ENCODE peak calls at places on chromosome 20, in five cellular contexts. I, D, Y, L and W are unnamed samples.

GRCh38 chr20:62030834-62031434 is 34.7 kb downstream of the TAF4 start:
- DNase-seq in I (peak; percentile 26), D (no peak), Y (no peak), L (no peak), W (no peak)

GRCh38 chr20:25856256-25856884 is 159.7 kb upstream of the ZNF337 start:
- DNase-seq in I (no peak), D (no peak), Y (no peak), L (no peak), W (no peak)

GRCh38 chr20:37598101-37598530 is 70.4 kb upstream of the BLCAP start:
- DNase-seq in I (no peak), D (no peak), Y (no peak), L (no peak), W (no peak)

GRCh38 chr20:54727490-54727889 is 252.1 kb downstream of the DOK5 start:
- DNase-seq in I (no peak), D (no peak), Y (no peak), L (no peak), W (no peak)

GRCh38 chr20:31716818-31717477 is 5.7 kb downstream of the BCL2L1 start:
- DNase-seq in I (no peak), D (no peak), Y (peak; percentile 27), L (no peak), W (no peak)

GRCh38 chr20:33160681-33161080 is 7.3 kb upstream of the BPIFA2 start:
- DNase-seq in I (no peak), D (no peak), Y (no peak), L (no peak), W (no peak)

GRCh38 chr20:3613821-3614440 is 49.3 kb downstream of the GFRA4 start:
- DNase-seq in I (no peak), D (no peak), Y (no peak), L (no peak), W (peak; percentile 31)

GRCh38 chr20:51206032-51206662 is 183.2 kb upstream of the KCNG1 start:
- DNase-seq in I (no peak), D (no peak), Y (no peak), L (no peak), W (no peak)

DNA sequence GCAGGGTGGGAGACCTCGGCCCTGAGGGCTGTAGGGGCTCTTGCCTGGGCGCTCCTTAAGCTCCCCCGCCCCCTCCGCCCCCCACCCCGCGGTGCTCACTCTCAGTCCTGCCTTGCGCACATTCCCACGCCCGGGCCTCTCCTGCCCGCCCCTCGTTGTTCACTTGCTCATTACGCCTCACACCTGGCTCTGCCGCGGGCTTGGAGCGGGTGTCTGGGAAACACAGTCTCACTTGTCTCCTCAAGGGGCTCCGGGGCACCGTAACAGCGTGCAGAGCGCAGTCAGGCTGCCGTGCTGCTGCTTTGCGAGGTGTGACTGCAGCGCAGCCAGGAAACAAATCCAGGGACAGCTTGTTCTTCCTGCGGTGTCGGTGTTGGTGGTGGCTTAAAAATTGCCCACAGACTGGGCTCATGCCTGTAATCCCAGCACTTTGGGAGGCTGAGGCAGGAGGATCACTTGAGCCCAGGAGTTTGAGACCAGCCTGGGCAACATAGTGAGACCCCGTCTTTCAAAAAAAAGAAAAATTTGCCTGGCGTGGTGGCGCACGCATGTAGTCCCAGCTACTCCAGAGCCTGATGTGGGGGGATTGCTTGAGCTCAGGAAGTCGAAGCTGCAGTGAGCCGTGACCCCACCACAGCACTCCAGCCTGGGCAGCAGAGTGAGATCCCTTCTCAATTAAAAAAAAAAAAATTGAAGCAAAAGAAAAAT is 4.6 kb downstream of the NPBWR2 start:
- DNase-seq in I (peak; percentile 33), D (no peak), Y (peak; percentile 76), L (no peak), W (no peak)
- H3K4me3 ChIP-seq in I (peak overlapping the region; percentile 61), D (no peak overlapping the region), Y (peak overlapping the region; percentile 41), L (no peak overlapping the region), W (no peak overlapping the region)

GRCh38 chr20:50193851-50194830 is 3.5 kb downstream of the CEBPB start:
- DNase-seq in I (peak; percentile 76), D (no peak), Y (no peak), L (peak; percentile 43), W (peak; percentile 12)
- H3K4me3 ChIP-seq in I (peak overlapping the region; percentile 86), D (peak overlapping the region; percentile 56), Y (peak overlapping the region; percentile 89), L (peak overlapping the region; percentile 100), W (peak overlapping the region; percentile 63)

DNA sequence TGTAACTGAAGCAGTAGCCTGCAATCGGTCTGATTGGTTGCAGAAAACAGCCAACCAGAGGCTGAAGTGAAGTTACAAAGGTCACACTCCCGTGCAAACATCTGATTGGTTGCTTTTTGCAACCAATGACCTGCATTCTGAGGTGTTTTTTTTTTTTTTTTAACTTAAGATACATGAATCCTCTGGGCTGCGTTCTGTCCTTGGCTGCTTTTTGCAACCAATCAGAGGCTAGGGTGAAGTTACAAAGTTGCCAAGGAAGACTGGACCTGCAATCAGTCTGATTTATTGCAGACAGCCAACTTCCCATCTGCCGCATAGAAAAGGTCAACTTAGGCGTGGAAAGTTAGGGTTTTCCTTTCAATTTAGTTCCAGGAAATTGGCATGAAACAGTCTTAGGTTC is 292.9 kb downstream of the PLCB1 start:
- DNase-seq in I (no peak), D (no peak), Y (no peak), L (no peak), W (no peak)
- H3K4me3 ChIP-seq in I (no peak overlapping the region), D (no peak overlapping the region), Y (no peak overlapping the region), L (no peak overlapping the region), W (no peak overlapping the region)

GRCh38 chr20:64006490-64006889 is 25.6 kb downstream of the PRPF6 start:
- DNase-seq in I (no peak), D (no peak), Y (no peak), L (no peak), W (no peak)

GRCh38 chr20:64006902-64007301 is 26.0 kb downstream of the PRPF6 start:
- DNase-seq in I (no peak), D (no peak), Y (no peak), L (no peak), W (no peak)

GRCh38 chr20:64005394-64005793 is 24.5 kb downstream of the PRPF6 start:
- DNase-seq in I (no peak), D (no peak), Y (no peak), L (no peak), W (no peak)

GRCh38 chr20:64001607-64002011 is 20.7 kb downstream of the PRPF6 start:
- DNase-seq in I (no peak), D (no peak), Y (no peak), L (no peak), W (no peak)

GRCh38 chr20:64003970-64004725 is 23.2 kb downstream of the PRPF6 start:
- DNase-seq in I (no peak), D (no peak), Y (no peak), L (no peak), W (peak; percentile 39)
- H3K4me3 ChIP-seq in I (no peak overlapping the region), D (no peak overlapping the region), Y (no peak overlapping the region), L (no peak overlapping the region), W (no peak overlapping the region)